ENCODE peak calls at places on chromosomes 4 and X, in seven cellular contexts. One of them, this sample, is unnamed.

GRCh38 chr4:87353592-87353991 is 30.9 kb upstream of the HSD17B13 start:
- DNase-seq in K562: peak; percentile 23
- DNase-seq in A549: peak; percentile 48
- DNase-seq in IMR-90: peak; percentile 48
- DNase-seq in ovary: peak; percentile 30
- DNase-seq in H9: peak; percentile 34
- DNase-seq in brain microvascular endothelial cell: peak; percentile 37
- DNase-seq in this sample: no peak

GRCh38 chr4:52945982-52946381 is 83.9 kb downstream of the RASL11B start:
- DNase-seq in K562: no peak
- DNase-seq in A549: no peak
- DNase-seq in IMR-90: no peak
- DNase-seq in ovary: no peak
- DNase-seq in H9: no peak
- DNase-seq in brain microvascular endothelial cell: no peak
- DNase-seq in this sample: no peak

GRCh38 chr4:56026596-56026995 is 77.9 kb downstream of the CEP135 start:
- DNase-seq in K562: no peak
- DNase-seq in A549: peak; percentile 12
- DNase-seq in IMR-90: peak; percentile 53
- DNase-seq in ovary: no peak
- DNase-seq in H9: no peak
- DNase-seq in brain microvascular endothelial cell: no peak
- DNase-seq in this sample: no peak

GRCh38 chr4:112765317-112765989 is 128.5 kb downstream of the LARP7 start:
- DNase-seq in K562: peak; percentile 60
- DNase-seq in A549: peak; percentile 36
- DNase-seq in IMR-90: peak; percentile 18
- DNase-seq in ovary: no peak
- DNase-seq in H9: no peak
- DNase-seq in brain microvascular endothelial cell: peak; percentile 3
- DNase-seq in this sample: no peak

GRCh38 chr4:187478292-187479205 is 517.0 kb upstream of the ZFP42 start:
- DNase-seq in K562: no peak
- DNase-seq in A549: peak; percentile 38
- DNase-seq in IMR-90: peak; percentile 95
- DNase-seq in ovary: no peak
- DNase-seq in H9: no peak
- DNase-seq in brain microvascular endothelial cell: peak; percentile 86
- DNase-seq in this sample: no peak

GRCh38 chr4:38868055-38868965 is 704 bp downstream of the FAM114A1 start:
- DNase-seq in K562: peak; percentile 16
- DNase-seq in A549: peak; percentile 28
- DNase-seq in IMR-90: peak; percentile 60
- DNase-seq in ovary: peak; percentile 79
- DNase-seq in H9: peak; percentile 38
- DNase-seq in brain microvascular endothelial cell: no peak
- DNase-seq in this sample: no peak

GRCh38 chr4:151922306-151922705 is 161.5 kb upstream of the GATB start:
- DNase-seq in K562: no peak
- DNase-seq in A549: no peak
- DNase-seq in IMR-90: peak; percentile 4
- DNase-seq in ovary: no peak
- DNase-seq in H9: no peak
- DNase-seq in brain microvascular endothelial cell: no peak
- DNase-seq in this sample: no peak

GRCh38 chr4:165631208-165631894 is 241.7 kb upstream of the TLL1 start:
- DNase-seq in K562: no peak
- DNase-seq in A549: no peak
- DNase-seq in IMR-90: no peak
- DNase-seq in ovary: no peak
- DNase-seq in H9: no peak
- DNase-seq in brain microvascular endothelial cell: no peak
- DNase-seq in this sample: no peak

GRCh38 chrX:104679175-104679574 is 113.2 kb downstream of the IL1RAPL2 start:
- DNase-seq in K562: no peak
- DNase-seq in A549: no peak
- DNase-seq in IMR-90: no peak
- DNase-seq in ovary: no peak
- DNase-seq in H9: no peak
- DNase-seq in brain microvascular endothelial cell: no peak
- DNase-seq in this sample: no peak

GRCh38 chr4:42339935-42340406 is 57.3 kb upstream of the SHISA3 start:
- DNase-seq in K562: no peak
- DNase-seq in A549: no peak
- DNase-seq in IMR-90: peak; percentile 53
- DNase-seq in ovary: peak; percentile 37
- DNase-seq in H9: no peak
- DNase-seq in brain microvascular endothelial cell: peak; percentile 67
- DNase-seq in this sample: peak; percentile 84

GRCh38 chrX:43707812-43708548 is 51.9 kb downstream of the MAOA start:
- DNase-seq in K562: no peak
- DNase-seq in A549: no peak
- DNase-seq in IMR-90: no peak
- DNase-seq in ovary: peak; percentile 40
- DNase-seq in H9: no peak
- DNase-seq in brain microvascular endothelial cell: no peak
- DNase-seq in this sample: peak; percentile 73
- H3K27ac ChIP-seq in K562: no peak overlapping the region
- H3K27ac ChIP-seq in A549: no peak overlapping the region
- H3K27ac ChIP-seq in IMR-90: no peak overlapping the region
- H3K27ac ChIP-seq in ovary: no peak overlapping the region
- H3K27ac ChIP-seq in H9: no peak overlapping the region
- H3K27ac ChIP-seq in brain microvascular endothelial cell: peak overlapping the region; percentile 5
- H3K27ac ChIP-seq in this sample: peak overlapping the region; percentile 63

DNA sequence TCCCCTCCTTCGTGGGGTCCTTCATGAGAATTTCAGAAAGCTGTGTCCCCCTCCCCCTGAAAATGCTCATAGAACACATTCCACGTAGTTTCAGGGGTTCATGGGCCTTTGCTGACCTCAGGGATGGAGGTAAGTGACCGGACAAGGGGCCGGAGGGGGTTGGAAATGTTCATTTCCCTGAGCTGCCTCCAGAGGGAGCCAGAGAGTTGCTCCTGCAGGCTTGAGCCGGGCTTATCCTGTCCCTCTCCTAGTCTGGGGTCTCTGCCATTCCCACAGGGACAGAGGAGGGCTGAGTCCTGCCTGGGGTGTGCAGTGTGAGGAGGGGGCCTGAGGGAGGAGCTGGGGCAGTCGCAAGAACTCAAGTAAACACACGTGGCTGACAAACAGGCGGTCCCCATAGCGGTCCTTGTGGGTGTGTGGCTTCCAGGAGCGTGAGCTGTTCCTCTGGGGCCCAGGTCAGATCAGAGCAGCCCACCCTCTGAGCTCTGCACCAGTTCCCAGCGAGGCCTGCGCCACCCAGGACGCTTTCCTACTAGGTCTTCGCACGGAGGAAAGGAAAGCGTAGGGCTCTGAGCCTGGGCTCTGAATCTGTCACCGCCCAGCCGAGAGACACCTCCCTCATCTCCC is 62.5 kb downstream of the WFS1 start:
- DNase-seq in K562: peak; percentile 70
- DNase-seq in A549: no peak
- DNase-seq in IMR-90: peak; percentile 15
- DNase-seq in ovary: no peak
- DNase-seq in H9: peak; percentile 75
- DNase-seq in brain microvascular endothelial cell: peak; percentile 12
- DNase-seq in this sample: no peak
- TF ChIP-seq CTCF in K562: peak; percentile 79
- TF ChIP-seq CTCF in A549: peak; percentile 48
- TF ChIP-seq CTCF in IMR-90: peak; percentile 73
- TF ChIP-seq CTCF in ovary: peak; percentile 19
- TF ChIP-seq CTCF in H9: peak; percentile 86
- TF ChIP-seq CTCF in brain microvascular endothelial cell: peak; percentile 87
- TF ChIP-seq CTCF in this sample: peak; percentile 76

GRCh38 chr4:7103599-7104365 is 35.9 kb upstream of the GRPEL1 start:
- DNase-seq in K562: no peak
- DNase-seq in A549: peak; percentile 51
- DNase-seq in IMR-90: peak; percentile 28
- DNase-seq in ovary: peak; percentile 81
- DNase-seq in H9: no peak
- DNase-seq in brain microvascular endothelial cell: peak; percentile 6
- DNase-seq in this sample: peak; percentile 85

GRCh38 chr4:7101692-7102515 is 34.0 kb upstream of the GRPEL1 start:
- DNase-seq in K562: peak; percentile 53
- DNase-seq in A549: peak; percentile 73
- DNase-seq in IMR-90: peak; percentile 60
- DNase-seq in ovary: peak; percentile 79
- DNase-seq in H9: peak; percentile 89
- DNase-seq in brain microvascular endothelial cell: peak; percentile 60
- DNase-seq in this sample: peak; percentile 82

GRCh38 chr4:7104366-7105031 is 36.6 kb upstream of the GRPEL1 start:
- DNase-seq in K562: no peak
- DNase-seq in A549: no peak
- DNase-seq in IMR-90: no peak
- DNase-seq in ovary: peak; percentile 14
- DNase-seq in H9: no peak
- DNase-seq in brain microvascular endothelial cell: no peak
- DNase-seq in this sample: no peak

GRCh38 chr4:7105261-7105660 is 37.4 kb upstream of the GRPEL1 start:
- DNase-seq in K562: no peak
- DNase-seq in A549: no peak
- DNase-seq in IMR-90: peak; percentile 7
- DNase-seq in ovary: no peak
- DNase-seq in H9: no peak
- DNase-seq in brain microvascular endothelial cell: no peak
- DNase-seq in this sample: no peak

DNA sequence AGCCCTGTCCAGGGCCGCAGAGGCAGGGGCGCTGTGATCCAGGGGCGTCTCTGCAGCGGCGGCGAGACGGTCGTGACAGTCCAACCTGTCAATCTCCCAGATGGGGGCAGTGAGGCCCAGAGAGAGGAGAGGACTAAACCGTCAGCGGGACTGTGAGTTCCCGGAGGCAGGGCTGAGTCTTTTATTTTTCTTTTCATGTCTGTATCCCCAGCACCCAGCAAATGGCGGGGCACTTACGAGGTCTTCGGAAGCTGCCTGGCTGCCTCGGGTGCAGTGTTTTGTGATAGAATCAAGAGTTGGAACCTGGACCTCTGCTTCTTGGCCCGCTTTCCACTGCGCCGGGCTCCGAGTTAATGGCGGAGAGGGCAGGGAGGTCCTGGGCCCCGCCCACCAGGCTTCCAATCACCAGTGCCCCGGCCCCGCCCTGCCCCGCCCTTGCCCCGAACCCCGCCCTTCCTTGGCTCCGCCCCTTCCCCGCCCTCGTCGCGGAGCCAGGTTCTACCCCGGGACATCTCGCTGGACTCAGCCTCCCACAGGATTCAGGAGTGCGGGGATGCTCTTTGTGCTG is 35.3 kb upstream of the GRPEL1 start:
- DNase-seq in K562: peak; percentile 99
- DNase-seq in A549: peak; percentile 78
- DNase-seq in IMR-90: peak; percentile 35
- DNase-seq in ovary: peak; percentile 91
- DNase-seq in H9: peak; percentile 90
- DNase-seq in brain microvascular endothelial cell: peak; percentile 55
- DNase-seq in this sample: peak; percentile 88
- H3K27ac ChIP-seq in K562: peak overlapping the region; percentile 46
- H3K27ac ChIP-seq in A549: peak overlapping the region; percentile 81
- H3K27ac ChIP-seq in IMR-90: peak overlapping the region; percentile 27
- H3K27ac ChIP-seq in ovary: no peak overlapping the region
- H3K27ac ChIP-seq in H9: no peak overlapping the region
- H3K27ac ChIP-seq in brain microvascular endothelial cell: no peak overlapping the region
- H3K27ac ChIP-seq in this sample: peak overlapping the region; percentile 82

GRCh38 chr4:1092026-1092982 is 21.1 kb downstream of the RNF212 start:
- DNase-seq in K562: no peak
- DNase-seq in A549: no peak
- DNase-seq in IMR-90: no peak
- DNase-seq in ovary: no peak
- DNase-seq in H9: peak; percentile 56
- DNase-seq in brain microvascular endothelial cell: no peak
- DNase-seq in this sample: no peak
- TF ChIP-seq CTCF in K562: peak; percentile 31
- TF ChIP-seq CTCF in A549: no peak
- TF ChIP-seq CTCF in IMR-90: no peak
- TF ChIP-seq CTCF in ovary: no peak
- TF ChIP-seq CTCF in H9: peak; percentile 61
- TF ChIP-seq CTCF in brain microvascular endothelial cell: peak; percentile 12
- TF ChIP-seq CTCF in this sample: no peak

GRCh38 chr4:10305816-10306215 is 151.4 kb downstream of the ZNF518B start:
- DNase-seq in K562: no peak
- DNase-seq in A549: no peak
- DNase-seq in IMR-90: no peak
- DNase-seq in ovary: no peak
- DNase-seq in H9: no peak
- DNase-seq in brain microvascular endothelial cell: no peak
- DNase-seq in this sample: no peak
- H3K27ac ChIP-seq in K562: no peak overlapping the region
- H3K27ac ChIP-seq in A549: no peak overlapping the region
- H3K27ac ChIP-seq in IMR-90: no peak overlapping the region
- H3K27ac ChIP-seq in ovary: no peak overlapping the region
- H3K27ac ChIP-seq in H9: no peak overlapping the region
- H3K27ac ChIP-seq in brain microvascular endothelial cell: no peak overlapping the region
- H3K27ac ChIP-seq in this sample: no peak overlapping the region

DNA sequence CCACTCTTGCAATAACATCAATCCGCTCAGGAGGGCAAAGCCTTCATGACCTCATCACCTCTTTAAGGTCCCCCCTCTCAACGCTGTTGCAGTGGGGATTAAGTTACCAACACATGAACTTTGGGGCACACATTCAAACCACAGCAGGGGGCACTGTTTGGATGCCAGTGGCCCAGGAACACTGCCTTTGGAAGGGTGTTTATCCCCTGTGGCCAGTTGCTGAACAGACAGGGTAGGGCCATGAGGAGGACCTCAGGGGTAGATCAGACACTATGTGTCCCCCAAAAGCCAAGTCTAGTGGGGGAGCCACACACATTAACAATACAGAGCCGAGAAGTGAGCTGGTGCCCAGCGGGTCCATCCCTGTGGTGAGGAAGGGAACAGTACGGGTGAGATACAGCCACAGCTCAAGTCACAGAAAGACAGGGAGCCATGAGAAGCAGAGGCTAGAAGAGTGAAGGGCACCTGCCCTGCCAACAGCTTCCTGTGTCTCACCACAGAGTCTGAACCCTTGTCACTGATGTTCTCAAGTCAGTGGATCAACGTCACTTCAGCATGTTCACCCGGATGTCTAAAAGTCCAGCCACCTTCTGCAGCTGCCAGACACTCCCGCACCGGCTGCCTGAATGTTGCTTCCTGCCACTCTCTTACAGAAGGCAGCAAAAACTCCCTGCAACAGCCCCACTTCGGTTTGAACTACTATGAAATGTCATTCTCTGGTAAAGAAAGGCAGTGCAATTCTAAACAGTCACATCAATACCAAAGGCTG is 19.9 kb upstream of the MXD4 start:
- DNase-seq in K562: no peak
- DNase-seq in A549: no peak
- DNase-seq in IMR-90: no peak
- DNase-seq in ovary: no peak
- DNase-seq in H9: no peak
- DNase-seq in brain microvascular endothelial cell: no peak
- DNase-seq in this sample: no peak
- TF ChIP-seq CTCF in K562: peak; percentile 11
- TF ChIP-seq CTCF in A549: no peak
- TF ChIP-seq CTCF in IMR-90: peak; percentile 19
- TF ChIP-seq CTCF in ovary: no peak
- TF ChIP-seq CTCF in H9: no peak
- TF ChIP-seq CTCF in brain microvascular endothelial cell: peak; percentile 35
- TF ChIP-seq CTCF in this sample: no peak

This sample was measured in right atrium auricular region.